ENCODE peak calls at places on chromosomes 5 and 9, in four cellular contexts. V is GM12865; Q is naive thymus-derived CD4-positive, alpha-beta T cell; P is psoas muscle. X is an unnamed sample.

GRCh38 chr5:59090323-59090722 is 507.4 kb downstream of the RAB3C start:
- DNase-seq in V (no peak), Q (no peak), P (no peak), X (no peak)

GRCh38 chr5:133932441-133933168 is 35.8 kb downstream of the C5orf15 start:
- DNase-seq in V (peak; percentile 44), Q (no peak), P (no peak), X (no peak)

GRCh38 chr5:120613729-120614128 is 149.6 kb downstream of the PRR16 start:
- DNase-seq in V (no peak), Q (no peak), P (no peak), X (peak; percentile 40)

GRCh38 chr9:106620081-106620480 is 242.9 kb upstream of the ZNF462 start:
- DNase-seq in V (no peak), Q (no peak), P (no peak), X (no peak)

GRCh38 chr5:26940981-26941380 is 97.4 kb downstream of the CDH9 start:
- DNase-seq in V (no peak), Q (no peak), P (no peak), X (no peak)

GRCh38 chr9:5799314-5799713 is 33.6 kb downstream of the ERMP1 start:
- DNase-seq in V (no peak), Q (peak; percentile 21), P (no peak), X (peak; percentile 67)

GRCh38 chr9:123327697-123328100 is 28.3 kb upstream of the CRB2 start:
- DNase-seq in V (no peak), Q (no peak), P (no peak), X (no peak)

GRCh38 chr5:147559725-147560124 is 49.9 kb upstream of the DPYSL3 start:
- DNase-seq in V (no peak), Q (no peak), P (no peak), X (peak; percentile 24)

GRCh38 chr5:45038366-45038987 is 229.7 kb downstream of the MRPS30 start:
- DNase-seq in V (peak; percentile 59), Q (no peak), P (no peak), X (peak; percentile 48)

GRCh38 chr5:172424111-172424490 is 30.2 kb downstream of the SH3PXD2B start:
- DNase-seq in V (no peak), Q (no peak), P (no peak), X (no peak)

GRCh38 chr5:9551567-9551966 is 5.7 kb upstream of the SEMA5A start:
- DNase-seq in V (no peak), Q (no peak), P (no peak), X (no peak)

GRCh38 chr5:2550479-2550878 is 201.0 kb downstream of the IRX2 start:
- DNase-seq in V (no peak), Q (no peak), P (no peak), X (no peak)

GRCh38 chr9:38360880-38361836 is 31.3 kb upstream of the ALDH1B1 start:
- DNase-seq in V (no peak), Q (no peak), P (no peak), X (no peak)

GRCh38 chr9:122100756-122101155 is 7.6 kb upstream of the TTLL11 start:
- DNase-seq in V (no peak), Q (no peak), P (no peak), X (no peak)

GRCh38 chr5:170499621-170500020 is 4.2 kb upstream of the KCNIP1 start:
- DNase-seq in V (no peak), Q (no peak), P (no peak), X (no peak)

GRCh38 chr5:90739567-90739966 is 181.0 kb downstream of the ADGRV1 start:
- DNase-seq in V (no peak), Q (no peak), P (no peak), X (no peak)

GRCh38 chr5:121121786-121122185 is 657.7 kb downstream of the PRR16 start:
- DNase-seq in V (no peak), Q (no peak), P (no peak), X (no peak)

GRCh38 chr9:123216387-123216786 is 52.0 kb downstream of the STRBP start:
- DNase-seq in V (no peak), Q (no peak), P (no peak), X (no peak)

GRCh38 chr5:75023368-75024159 is 28.8 kb downstream of the GCNT4 start:
- DNase-seq in V (no peak), Q (peak; percentile 37), P (no peak), X (no peak)

GRCh38 chr9:100652850-100653249 is 75.0 kb downstream of the CAVIN4 start:
- DNase-seq in V (no peak), Q (no peak), P (no peak), X (peak; percentile 7)

GRCh38 chr5:167897371-167897770 is 394.1 kb upstream of the WWC1 start:
- DNase-seq in V (no peak), Q (no peak), P (no peak), X (no peak)

GRCh38 chr5:9544502-9545300 is 1.2 kb downstream of the SEMA5A start:
- DNase-seq in V (peak; percentile 67), Q (peak; percentile 9), P (peak; percentile 87), X (peak; percentile 93)

GRCh38 chr9:5364294-5364990 is 24.8 kb upstream of the RLN1 start:
- DNase-seq in V (peak; percentile 41), Q (no peak), P (no peak), X (peak; percentile 50)

GRCh38 chr9:112753725-112754124 is 3.2 kb downstream of the SNX30 start:
- DNase-seq in V (no peak), Q (no peak), P (no peak), X (peak; percentile 97)

GRCh38 chr5:133220851-133221674 is 169.2 kb downstream of the HSPA4 start:
- DNase-seq in V (no peak), Q (no peak), P (no peak), X (no peak)

GRCh38 chr9:37036237-37037136 is 2.4 kb upstream of the PAX5 start:
- DNase-seq in V (peak; percentile 84), Q (no peak), P (peak; percentile 61), X (peak; percentile 62)

GRCh38 chr5:122063836-122064235 is 14.2 kb downstream of the LOX start:
- DNase-seq in V (no peak), Q (no peak), P (no peak), X (peak; percentile 60)

GRCh38 chr5:89268460-89268859 is 385.5 kb upstream of the MEF2C start:
- DNase-seq in V (peak; percentile 50), Q (no peak), P (no peak), X (no peak)

GRCh38 chr9:89080193-89080592 is 88.9 kb downstream of the S1PR3 start:
- DNase-seq in V (no peak), Q (no peak), P (peak; percentile 66), X (peak; percentile 31)

GRCh38 chr5:150562832-150563231 is 54.9 kb downstream of the NDST1 start:
- DNase-seq in V (peak; percentile 56), Q (no peak), P (no peak), X (peak; percentile 63)

GRCh38 chr9:116365056-116365471 is 211.5 kb downstream of the PAPPA start:
- DNase-seq in V (no peak), Q (no peak), P (peak; percentile 78), X (peak; percentile 83)

DNA sequence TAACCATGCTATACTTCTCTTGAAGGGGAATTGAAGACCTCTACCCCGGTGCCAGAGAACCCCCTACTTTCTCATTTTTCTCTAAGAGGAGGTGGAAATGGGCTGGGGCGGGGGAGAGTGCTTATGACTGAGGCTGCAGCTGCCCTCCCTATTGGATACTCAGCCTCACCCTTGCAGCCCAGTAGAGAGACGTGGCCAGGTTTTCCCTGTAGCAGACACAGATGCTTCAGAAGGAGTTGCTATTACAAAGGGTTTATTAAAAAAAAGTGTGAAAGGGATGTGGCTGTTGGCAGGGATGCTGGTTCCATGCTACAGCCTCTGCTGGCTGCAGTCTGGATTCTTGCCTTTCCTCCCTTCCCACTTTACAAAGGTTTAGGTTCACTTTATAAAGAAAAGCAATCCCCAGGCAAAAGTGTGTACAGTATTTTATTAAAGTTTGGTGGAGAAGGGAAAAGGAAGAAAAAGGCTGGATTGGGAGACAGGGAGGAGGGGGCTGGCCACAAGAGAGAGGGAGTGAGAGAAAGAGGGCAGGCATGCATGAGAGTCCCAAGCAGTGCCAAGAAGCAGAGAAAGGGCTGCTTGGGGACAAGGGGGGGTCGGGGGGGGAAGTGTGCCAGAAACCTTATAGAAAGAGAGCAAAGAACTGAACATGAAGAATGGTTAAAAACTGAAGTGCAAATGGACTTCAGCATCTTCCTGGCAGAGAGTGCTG is 29.5 kb upstream of the NFIB start:
- DNase-seq in V (no peak), Q (no peak), P (no peak), X (no peak)
- H3K4me3 ChIP-seq in V (no peak overlapping the region), Q (no peak overlapping the region), P (peak overlapping the region; percentile 58), X (no peak overlapping the region)

GRCh38 chr9:79551586-79551985 is 20.2 kb upstream of the TLE4 start:
- DNase-seq in V (no peak), Q (no peak), P (no peak), X (no peak)

GRCh38 chr9:79559501-79560181 is 12.1 kb upstream of the TLE4 start:
- DNase-seq in V (no peak), Q (no peak), P (no peak), X (no peak)

GRCh38 chr9:79551999-79552398 is 19.8 kb upstream of the TLE4 start:
- DNase-seq in V (no peak), Q (no peak), P (no peak), X (no peak)

GRCh38 chr9:79555474-79555873 is 16.3 kb upstream of the TLE4 start:
- DNase-seq in V (no peak), Q (no peak), P (no peak), X (no peak)
- H3K4me3 ChIP-seq in V (no peak overlapping the region), Q (no peak overlapping the region), P (no peak overlapping the region), X (no peak overlapping the region)

DNA sequence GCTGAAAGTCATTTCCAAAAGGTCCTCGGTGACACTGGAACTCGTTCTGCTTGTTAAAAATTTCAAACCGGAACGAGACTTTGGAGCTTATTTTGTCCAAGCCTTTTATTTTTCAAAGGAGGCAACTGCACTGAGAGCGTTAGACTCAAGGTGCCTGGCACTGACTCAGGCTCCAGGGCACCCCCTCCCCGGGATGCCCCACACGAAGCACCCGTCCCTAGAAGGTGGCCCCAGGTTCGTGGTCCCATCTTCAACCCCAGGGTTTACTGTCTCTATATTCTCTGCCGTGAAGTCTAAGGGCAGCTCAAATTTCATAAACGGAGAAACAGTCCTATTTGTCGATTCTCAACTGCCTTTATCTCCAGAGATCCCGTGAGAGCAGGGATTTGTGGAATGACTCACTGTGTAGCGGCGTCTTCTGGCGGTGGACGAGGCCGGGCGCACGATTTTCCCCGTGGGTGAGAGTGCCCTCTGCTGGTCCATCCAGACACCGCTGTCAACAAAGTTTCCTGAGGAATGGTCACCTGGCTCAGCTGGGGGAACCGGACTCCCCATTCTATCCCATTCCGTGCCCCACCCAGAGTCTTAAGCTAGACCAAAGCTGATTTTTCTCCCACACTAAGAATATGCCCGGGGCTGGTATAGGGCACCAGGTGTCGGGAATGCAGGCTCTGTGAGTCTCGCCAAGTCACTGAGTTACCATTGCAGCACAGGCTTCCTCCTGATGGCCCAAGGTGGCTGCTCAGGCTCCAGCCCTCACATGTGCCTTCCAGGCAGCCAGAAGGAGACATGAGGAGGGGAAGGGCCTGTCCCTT is 27.1 kb upstream of the SLC6A19 start:
- DNase-seq in V (peak; percentile 26), Q (peak; percentile 29), P (peak; percentile 77), X (peak; percentile 93)
- H3K4me3 ChIP-seq in V (no peak overlapping the region), Q (no peak overlapping the region), P (no peak overlapping the region), X (peak overlapping the region; percentile 55)

DNA sequence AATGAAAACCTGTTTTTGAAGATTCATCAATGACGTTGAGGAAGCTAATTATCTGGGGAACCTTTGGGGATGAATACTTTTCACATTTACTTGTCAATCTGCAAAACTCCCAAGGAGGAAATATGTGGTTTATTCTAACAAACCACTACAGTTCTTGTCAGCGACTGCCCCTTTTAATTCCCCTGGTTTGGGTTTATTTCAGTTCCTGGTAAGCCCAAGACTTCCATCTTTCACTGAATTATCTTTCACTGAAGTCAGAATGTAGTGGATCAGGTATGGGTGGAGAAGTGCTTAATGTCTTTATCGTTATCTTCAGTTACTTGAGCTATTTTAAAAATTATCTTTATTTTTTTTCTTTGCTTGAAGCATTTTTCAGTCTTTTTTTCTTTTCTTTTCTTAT is 40.2 kb downstream of the TLR4 start:
- DNase-seq in V (peak; percentile 9), Q (no peak), P (no peak), X (no peak)
- H3K4me3 ChIP-seq in V (no peak overlapping the region), Q (no peak overlapping the region), P (peak overlapping the region; percentile 60), X (peak overlapping the region; percentile 70)